ENCODE peak calls at places on chromosomes 1 and 21, in five cellular contexts. O is endothelial cell; F is stimulated activated CD4-positive, alpha-beta T cell treated with anti-CD3 and anti-CD28 coated beads, Interleukin-12 subunit alpha, Interleukin-12 subunit beta, amount 100 ng/mL, for 4 hours; W is left cardiac atrium; T is iPS-NIHi11. D is an unnamed sample.

GRCh38 chr1:36857761-36858160 is 176.6 kb downstream of the GRIK3 start:
- DNase-seq in W (no peak), O (no peak), F (no peak), T (no peak), D (no peak)

GRCh38 chr1:204503122-204503912 is 8.7 kb upstream of the PIK3C2B start:
- DNase-seq in W (no peak), O (peak), F (no peak), T (no peak), D (peak)

GRCh38 chr21:43644609-43645008 is 14.7 kb downstream of the HSF2BP start:
- DNase-seq in W (peak), T (no peak), F (no peak), O (no peak), D (peak)

GRCh38 chr1:85085417-85085816 is 37.1 kb upstream of the MCOLN3 start:
- DNase-seq in O (no peak), T (no peak), W (no peak), F (no peak), D (no peak)

GRCh38 chr1:164774819-164775654 is 216.1 kb downstream of the PBX1 start:
- DNase-seq in T (no peak), F (no peak), O (no peak), W (peak), D (no peak)

GRCh38 chr1:241998412-241998921 is 431 bp downstream of the MAP1LC3C start:
- DNase-seq in W (peak), T (peak), F (peak), O (peak), D (peak)

GRCh38 chr1:38941093-38941492 is 537 bp downstream of the RHBDL2 start:
- DNase-seq in W (no peak), O (no peak), F (no peak), T (no peak), D (no peak)

GRCh38 chr1:20385630-20386029 is 95.0 kb downstream of the VWA5B1 start:
- DNase-seq in O (no peak), T (no peak), F (no peak), W (no peak), D (no peak)

D was measured in kidney tubule cell.